ENCODE peak calls at places on chromosomes 5 and 9, in ten cellular contexts. D is neural progenitor cell; H is activated T-helper 1 cell treated with anti-CD3 and anti-CD28 coated beads, Interleukin-2, amount 50 U/mL, for 16 hours; Q is HEK293T; P is CD4-positive, CD25-positive, alpha-beta regulatory T cell; V is fibroblast of villous mesenchyme; I is suprapubic skin; K is NCI-H1092; R is lower lobe of right lung; B is NCI-H774. Z is an unnamed sample.

GRCh38 chr9:117092582-117092981 is 322.3 kb downstream of the ASTN2 start:
- DNase-seq in K (no peak), H (no peak), I (no peak), D (no peak), R (no peak), Q (no peak), P (no peak), V (no peak), B (no peak), Z (no peak)

GRCh38 chr5:56527174-56527573 is 288.2 kb upstream of the MAP3K1 start:
- DNase-seq in V (no peak), P (no peak), Q (no peak), K (no peak), B (no peak), R (no peak), I (no peak), D (no peak), H (no peak), Z (no peak)

GRCh38 chr5:145568581-145568980 is 266.6 kb downstream of the PRELID2 start:
- DNase-seq in P (no peak), Q (no peak), R (no peak), K (no peak), B (no peak), H (no peak), I (no peak), V (peak; percentile 30), D (no peak), Z (peak; percentile 23)

GRCh38 chr5:40587284-40587882 is 92.3 kb upstream of the PTGER4 start:
- DNase-seq in Q (no peak), D (no peak), V (no peak), H (no peak), P (no peak), R (no peak), K (no peak), B (no peak), I (no peak), Z (no peak)

GRCh38 chr9:135004772-135005171 is 82.7 kb upstream of the OLFM1 start:
- DNase-seq in P (no peak), K (no peak), Q (no peak), B (no peak), D (no peak), I (no peak), V (no peak), R (no peak), H (no peak), Z (no peak)

GRCh38 chr5:123916331-123917121 is 404.5 kb downstream of the CSNK1G3 start:
- DNase-seq in B (no peak), H (no peak), R (no peak), V (peak; percentile 91), K (no peak), P (no peak), D (no peak), Q (peak; percentile 41), I (no peak), Z (peak; percentile 11)

GRCh38 chr5:174533771-174534221 is 190.6 kb upstream of the MSX2 start:
- DNase-seq in V (peak; percentile 92), I (no peak), K (no peak), R (no peak), Q (no peak), P (no peak), H (no peak), D (no peak), B (no peak), Z (no peak)

GRCh38 chr9:27787941-27788340 is 214.7 kb upstream of the C9orf72 start:
- DNase-seq in Q (no peak), B (no peak), P (no peak), K (no peak), V (peak; percentile 6), D (no peak), I (no peak), R (no peak), H (no peak), Z (no peak)

GRCh38 chr5:56601641-56602071 is 213.7 kb upstream of the MAP3K1 start:
- DNase-seq in B (no peak), P (no peak), I (no peak), D (peak; percentile 61), H (no peak), V (peak; percentile 61), Q (no peak), R (no peak), K (no peak), Z (no peak)

Z was measured in DMS153.